ENCODE peak calls at places on chromosomes 1 and 21, in six cellular contexts. L is T47D, W is left ventricle myocardium superior, D is A549, G is HEK293T, R is fibroblast of lung. A is an unnamed sample.

GRCh38 chr1:146049436-146049835 is 27.9 kb upstream of the HJV start:
- DNase-seq in L (no peak), W (no peak), G (no peak), R (no peak), D (no peak), A (no peak)

GRCh38 chr1:51768971-51769601 is 109.4 kb downstream of the NRDC start:
- DNase-seq in L (peak; percentile 64), R (peak; percentile 56), D (peak; percentile 65), W (no peak), G (peak; percentile 53), A (no peak)

GRCh38 chr1:24566266-24566867 is 10.5 kb downstream of the NCMAP start:
- DNase-seq in W (no peak), L (no peak), R (peak; percentile 42), D (no peak), G (no peak), A (peak; percentile 13)

GRCh38 chr1:5312870-5313269 is 658.5 kb downstream of the AJAP1 start:
- DNase-seq in D (no peak), W (no peak), L (no peak), G (no peak), R (no peak), A (no peak)

GRCh38 chr21:14452842-14453241 is 69.9 kb upstream of the HSPA13 start:
- DNase-seq in R (no peak), L (no peak), D (no peak), W (no peak), G (no peak), A (no peak)

GRCh38 chr1:204685236-204686006 is at the start of gene LRRN2:
- DNase-seq in L (peak; percentile 50), R (peak; percentile 30), G (peak; percentile 63), W (peak; percentile 50), D (peak; percentile 28), A (no peak)

GRCh38 chr1:234758851-234759250 is 148.9 kb upstream of the IRF2BP2 start:
- DNase-seq in D (no peak), R (peak; percentile 38), G (no peak), W (no peak), L (no peak), A (no peak)

GRCh38 chr1:150887018-150887417 is at the start of gene CTXND2:
- DNase-seq in D (no peak), R (peak; percentile 84), L (peak; percentile 39), G (no peak), W (no peak), A (no peak)

GRCh38 chr1:40049745-40050144 is 9.2 kb downstream of the CAP1 start:
- DNase-seq in W (no peak), R (peak; percentile 72), D (no peak), G (no peak), L (no peak), A (no peak)

GRCh38 chr21:36640260-36641244 is 58.4 kb upstream of the SIM2 start:
- DNase-seq in G (peak; percentile 31), W (no peak), D (no peak), R (peak; percentile 11), L (no peak), A (no peak)

GRCh38 chr1:182054698-182055326 is 6.7 kb downstream of the ZNF648 start:
- DNase-seq in G (peak; percentile 37), D (peak; percentile 47), L (peak; percentile 62), W (no peak), R (no peak), A (no peak)

GRCh38 chr1:203695116-203695515 is 68.5 kb downstream of the ATP2B4 start:
- DNase-seq in G (no peak), L (no peak), W (peak; percentile 45), D (no peak), R (no peak), A (no peak)

GRCh38 chr1:160630523-160631087 is 16.2 kb downstream of the SLAMF1 start:
- DNase-seq in W (no peak), G (no peak), R (no peak), D (no peak), L (no peak), A (no peak)

GRCh38 chr1:235468970-235469369 is 35.3 kb downstream of the B3GALNT2 start:
- DNase-seq in G (no peak), L (peak; percentile 62), D (peak; percentile 10), R (peak; percentile 90), W (no peak), A (no peak)

GRCh38 chr1:175319912-175320230 is 127.3 kb upstream of the KIAA0040 start:
- DNase-seq in D (no peak), G (no peak), R (no peak), W (no peak), L (no peak), A (no peak)

GRCh38 chr21:46065215-46065992 is 32.5 kb upstream of the COL6A2 start:
- DNase-seq in R (peak; percentile 81), L (no peak), G (no peak), D (no peak), W (peak; percentile 78), A (peak; percentile 82)

GRCh38 chr1:94729287-94729686 is 90.9 kb upstream of the SLC44A3 start:
- DNase-seq in L (no peak), W (no peak), R (peak; percentile 91), D (no peak), G (no peak), A (no peak)

GRCh38 chr1:225343618-225344017 is 84.2 kb downstream of the LBR start:
- DNase-seq in D (peak; percentile 33), G (no peak), W (no peak), L (peak; percentile 60), R (peak; percentile 6), A (no peak)

GRCh38 chr1:2137257-2138121 is 57.1 kb downstream of the FAAP20 start:
- DNase-seq in G (no peak), D (no peak), W (peak; percentile 21), R (no peak), L (no peak), A (peak; percentile 64)

GRCh38 chr1:172485626-172486025 is 41.8 kb upstream of the PIGC start:
- DNase-seq in G (no peak), D (no peak), W (no peak), L (no peak), R (no peak), A (no peak)

GRCh38 chr1:13543927-13544556 is 30.2 kb upstream of the LRRC38 start:
- DNase-seq in L (peak; percentile 63), R (peak; percentile 3), D (peak; percentile 20), W (peak; percentile 76), G (peak; percentile 81), A (no peak)

GRCh38 chr21:35818597-35818996 is 241.7 kb downstream of the SETD4 start:
- DNase-seq in R (no peak), G (no peak), D (no peak), W (no peak), L (no peak), A (no peak)

GRCh38 chr1:10724052-10724494 is 72.4 kb downstream of the CASZ1 start:
- DNase-seq in G (no peak), R (peak; percentile 57), L (peak; percentile 93), D (peak; percentile 70), W (peak; percentile 76), A (no peak)

GRCh38 chr21:32184485-32184884 is 94.4 kb downstream of the MIS18A start:
- DNase-seq in L (no peak), D (no peak), W (no peak), R (no peak), G (no peak), A (no peak)

GRCh38 chr1:203306089-203306969 is 1.0 kb downstream of the BTG2 start:
- DNase-seq in G (no peak), D (peak; percentile 72), W (peak; percentile 87), R (peak; percentile 86), L (peak; percentile 82), A (peak; percentile 94)

GRCh38 chr1:41328011-41328615 is 33.1 kb upstream of the FOXO6 start:
- DNase-seq in R (no peak), L (no peak), G (no peak), D (no peak), W (no peak), A (no peak)

GRCh38 chr1:212315907-212316306 is 30.7 kb downstream of the PPP2R5A start:
- DNase-seq in W (no peak), L (peak; percentile 71), G (no peak), R (no peak), D (peak; percentile 45), A (no peak)

GRCh38 chr1:173393655-173393993 is 83.5 kb upstream of the PRDX6 start:
- DNase-seq in R (peak; percentile 67), G (no peak), L (no peak), W (no peak), D (peak; percentile 12), A (no peak)

GRCh38 chr1:218350909-218351616 is 5.9 kb downstream of the TGFB2 start:
- DNase-seq in G (no peak), W (no peak), L (no peak), R (peak; percentile 93), D (no peak), A (no peak)

GRCh38 chr1:46480959-46481646 is 8.5 kb upstream of the DMBX1 start:
- DNase-seq in L (no peak), D (no peak), W (no peak), R (no peak), G (no peak), A (peak; percentile 45)

GRCh38 chr1:163195728-163196448 is 6.8 kb downstream of the RGS5 start:
- DNase-seq in R (peak; percentile 75), L (no peak), D (no peak), W (no peak), G (no peak), A (no peak)

GRCh38 chr1:65615859-65616258 is 176.8 kb upstream of the PDE4B start:
- DNase-seq in L (no peak), G (no peak), D (no peak), W (no peak), R (no peak), A (no peak)

GRCh38 chr1:234315091-234315541 is 58.1 kb upstream of the COA6 start:
- DNase-seq in G (no peak), D (no peak), R (peak; percentile 77), L (no peak), W (no peak), A (no peak)

GRCh38 chr1:185645201-185645640 is 89.0 kb upstream of the HMCN1 start:
- DNase-seq in D (no peak), G (no peak), R (peak; percentile 46), L (peak; percentile 63), W (no peak), A (no peak)

GRCh38 chr21:45253180-45253579 is 34.5 kb downstream of the POFUT2 start:
- DNase-seq in R (peak; percentile 36), L (no peak), W (no peak), D (no peak), G (no peak), A (peak; percentile 52)

GRCh38 chr1:151011154-151011850 is 3.1 kb downstream of the PRUNE1 start:
- DNase-seq in D (no peak), R (no peak), L (no peak), G (no peak), W (no peak), A (no peak)

GRCh38 chr1:18597159-18598042 is 33.2 kb upstream of the PAX7 start:
- DNase-seq in L (peak; percentile 53), D (peak; percentile 33), R (peak; percentile 21), G (peak; percentile 67), W (peak; percentile 71), A (peak; percentile 84)

A was measured in kidney.